ENCODE peak calls at places on chromosomes 16 and 17, in eight cellular contexts. C is A549, O is Peyer's patch, F is heart left ventricle, B is stomach, Z is IMR-90, S is NB4, E is right lobe of liver. J is an unnamed sample.

GRCh38 chr16:87115646-87116045 is 201.5 kb downstream of the C16orf95 start:
- DNase-seq in O (no peak), C (no peak), Z (no peak), B (no peak), E (no peak), F (no peak), S (no peak), J (no peak)

GRCh38 chr16:75202069-75202590 is 4.8 kb downstream of the CTRB2 start:
- DNase-seq in B (no peak), S (no peak), E (no peak), C (no peak), O (no peak), Z (no peak), F (no peak), J (no peak)

GRCh38 chr16:68363847-68364600 is 53.2 kb downstream of the PRMT7 start:
- DNase-seq in S (no peak), B (no peak), Z (peak), C (no peak), O (no peak), F (no peak), E (no peak), J (no peak)

GRCh38 chr16:22330326-22330725 is 33.1 kb downstream of the POLR3E start:
- DNase-seq in E (no peak), C (no peak), B (no peak), Z (no peak), F (no peak), S (no peak), O (no peak), J (no peak)

GRCh38 chr17:50918933-50919296 is 52.8 kb upstream of the TOB1 start:
- DNase-seq in C (no peak), E (no peak), S (no peak), O (no peak), Z (peak), F (no peak), B (peak), J (no peak)

GRCh38 chr17:16463341-16464000 is 28.5 kb downstream of the LRRC75A start:
- DNase-seq in C (no peak), E (no peak), Z (peak), O (no peak), S (no peak), F (peak), B (peak), J (no peak)

GRCh38 chr16:1899641-1900451 is 18.4 kb downstream of the HS3ST6 start:
- DNase-seq in O (no peak), Z (no peak), F (no peak), B (peak), C (no peak), S (peak), E (no peak), J (no peak)

GRCh38 chr17:80348551-80349436 is 66.2 kb upstream of the ENDOV start:
- DNase-seq in S (peak), B (no peak), E (no peak), Z (peak), O (no peak), C (no peak), F (no peak), J (peak)

GRCh38 chr16:77233799-77234502 is 34.7 kb downstream of the SYCE1L start:
- DNase-seq in Z (no peak), E (no peak), S (no peak), F (no peak), C (no peak), O (no peak), B (no peak), J (no peak)

GRCh38 chr16:11232852-11233726 is 22.9 kb downstream of the SOCS1 start:
- DNase-seq in C (no peak), E (no peak), B (peak), S (no peak), F (peak), Z (no peak), O (peak), J (no peak)

GRCh38 chr17:29744121-29744520 is 121.4 kb upstream of the CORO6 start:
- DNase-seq in E (no peak), Z (no peak), B (no peak), O (no peak), F (no peak), S (no peak), C (no peak), J (no peak)

GRCh38 chr17:70609566-70609965 is 440.2 kb downstream of the KCNJ2 start:
- DNase-seq in Z (no peak), E (no peak), O (no peak), B (no peak), C (no peak), S (no peak), F (no peak), J (no peak)

DNA sequence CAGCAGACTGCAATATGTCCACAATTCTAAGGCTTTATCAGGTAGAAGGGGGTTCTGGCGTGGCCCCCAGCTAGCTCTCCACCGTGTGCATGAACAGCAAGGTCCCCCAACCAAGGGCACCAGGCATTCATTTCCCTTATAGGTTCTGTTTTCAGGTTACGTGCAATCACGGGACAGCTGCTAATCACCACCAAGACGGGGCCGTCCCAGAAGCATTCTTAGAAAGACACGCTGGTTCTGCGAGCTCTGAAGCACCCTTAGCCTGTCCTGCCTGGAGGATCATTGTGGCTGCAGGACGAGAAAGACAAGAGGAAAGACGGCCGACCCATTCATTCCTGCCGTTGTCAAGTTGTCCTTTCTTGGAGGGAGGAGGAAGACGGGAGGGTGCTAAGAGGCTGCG is 302.9 kb downstream of the SOX9 start:
- DNase-seq in S (no peak), F (no peak), B (no peak), C (no peak), E (no peak), Z (no peak), O (no peak), J (no peak)
- TF ChIP-seq POLR2A in S (no peak), F (no peak), B (no peak), C (no peak), E (no peak), Z (no peak), O (no peak), J (no peak)

GRCh38 chr16:17408955-17409441 is 61.8 kb downstream of the XYLT1 start:
- DNase-seq in C (no peak), S (no peak), F (no peak), Z (no peak), O (no peak), B (no peak), E (no peak), J (no peak)
- TF ChIP-seq POLR2A in C (no peak), S (no peak), F (no peak), Z (no peak), O (no peak), B (no peak), E (no peak), J (no peak)

GRCh38 chr17:74206332-74206818 is 2.9 kb downstream of the RPL38 start:
- DNase-seq in Z (no peak), O (no peak), S (no peak), C (no peak), E (no peak), F (no peak), B (no peak), J (no peak)

GRCh38 chr17:74204474-74204873 is 996 bp downstream of the RPL38 start:
- DNase-seq in B (no peak), S (no peak), E (no peak), O (no peak), Z (no peak), F (no peak), C (no peak), J (no peak)

GRCh38 chr17:74202879-74203432 is 522 bp upstream of the RPL38 start:
- DNase-seq in C (no peak), S (no peak), Z (no peak), O (no peak), B (no peak), E (no peak), F (no peak), J (no peak)

GRCh38 chr17:74203439-74204240 is at the start of gene RPL38:
- DNase-seq in E (peak), S (peak), B (peak), O (peak), C (peak), F (peak), Z (peak), J (peak)

GRCh38 chr17:74205274-74205673 is 1.8 kb downstream of the RPL38 start:
- DNase-seq in Z (no peak), E (no peak), B (no peak), C (no peak), F (no peak), S (no peak), O (no peak), J (no peak)
- TF ChIP-seq POLR2A in Z (no peak), E (no peak), B (no peak), C (no peak), F (no peak), S (no peak), O (no peak), J (no peak)

DNA sequence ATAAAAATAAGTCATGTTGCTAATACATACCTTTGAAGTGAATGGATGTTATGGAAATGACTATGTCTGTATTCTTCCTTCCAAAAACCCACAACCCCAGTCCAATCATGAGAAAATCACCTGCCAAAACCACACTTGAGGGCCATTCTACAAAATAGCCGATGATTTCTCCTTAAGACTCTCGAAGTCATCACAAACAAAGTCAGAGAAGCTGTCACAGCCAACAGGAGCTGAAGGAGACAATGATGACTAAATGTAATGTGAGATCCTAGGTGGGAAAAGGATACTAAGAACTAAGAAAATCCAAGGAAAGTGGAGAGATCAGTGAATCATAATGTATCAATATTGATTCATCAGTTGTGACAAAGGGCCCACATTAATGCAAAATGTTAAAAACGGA is 432.9 kb upstream of the DYNLRB2 start:
- DNase-seq in F (no peak), S (no peak), O (no peak), E (no peak), C (no peak), B (no peak), Z (no peak), J (no peak)
- TF ChIP-seq POLR2A in F (no peak), S (no peak), O (no peak), E (no peak), C (no peak), B (no peak), Z (no peak), J (no peak)

GRCh38 chr17:43814026-43814425 is 18.9 kb downstream of the MPP3 start:
- DNase-seq in O (no peak), F (no peak), S (no peak), B (no peak), Z (no peak), E (no peak), C (peak), J (no peak)
- TF ChIP-seq POLR2A in O (no peak), F (no peak), S (no peak), B (no peak), Z (no peak), E (no peak), C (no peak), J (no peak)

GRCh38 chr16:69724981-69725479 is 1.3 kb downstream of the NQO1 start:
- DNase-seq in C (no peak), B (no peak), Z (no peak), S (peak), E (no peak), O (no peak), F (no peak), J (no peak)

GRCh38 chr16:69725480-69726312 is 664 bp downstream of the NQO1 start:
- DNase-seq in C (no peak), B (peak), S (no peak), Z (no peak), F (no peak), E (no peak), O (no peak), J (no peak)

GRCh38 chr16:69724414-69724873 is 1.9 kb downstream of the NQO1 start:
- DNase-seq in B (no peak), O (no peak), Z (no peak), C (no peak), E (no peak), S (no peak), F (no peak), J (no peak)

GRCh38 chr16:69727916-69728270 is 1.5 kb upstream of the NQO1 start:
- DNase-seq in E (no peak), B (peak), S (peak), C (no peak), Z (no peak), F (peak), O (no peak), J (no peak)

DNA sequence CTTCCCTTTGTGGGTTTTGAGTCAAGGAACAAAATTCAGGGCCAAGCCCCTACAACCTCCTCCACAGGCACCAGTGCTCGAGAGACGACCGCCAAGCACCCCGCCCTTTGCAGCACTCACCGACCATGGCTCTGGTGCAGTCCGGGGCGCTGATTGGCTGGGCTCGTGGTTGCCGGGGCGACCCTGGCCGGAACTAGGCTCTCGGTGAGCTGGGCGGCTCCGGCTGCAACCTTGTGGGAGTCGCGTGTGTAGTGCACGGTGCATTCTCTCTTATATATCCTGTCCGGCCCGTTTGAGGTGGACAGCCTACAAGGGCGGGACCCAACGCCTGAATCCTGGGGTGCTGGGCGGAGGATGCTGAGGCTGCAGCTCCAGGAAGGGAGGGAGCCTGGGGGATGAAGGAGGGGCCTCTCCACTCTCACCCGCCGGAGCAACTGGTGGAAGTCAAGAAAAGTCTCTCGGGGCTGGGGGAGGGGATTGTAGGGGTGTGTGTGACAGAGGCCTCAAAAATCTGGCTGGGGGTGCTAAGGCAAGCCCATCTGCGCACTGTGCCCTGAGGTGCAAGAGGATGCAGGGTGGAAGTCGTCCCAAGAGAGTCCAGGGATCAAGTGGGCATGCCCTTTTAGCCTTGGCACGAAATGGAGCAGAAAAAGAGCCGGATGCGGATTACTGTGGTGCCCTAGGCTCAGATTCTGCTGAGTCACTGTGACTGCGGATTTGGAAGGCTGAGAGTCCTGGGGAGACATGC is at the start of gene NQO1:
- DNase-seq in S (peak), B (peak), F (peak), C (peak), Z (peak), E (peak), O (peak), J (peak)
- TF ChIP-seq POLR2A in S (peak), B (no peak), F (peak), C (peak), Z (peak), E (peak), O (peak), J (peak)